ENCODE peak calls at places on chromosomes 12 and 14, in eight cellular contexts. One of them, this sample, is unnamed.

GRCh38 chr12:55712700-55713415 is 3.0 kb upstream of the BLOC1S1 start:
- DNase-seq in A172: no peak
- DNase-seq in cardiac fibroblast: no peak
- DNase-seq in GM12865: no peak
- DNase-seq in BJ: no peak
- DNase-seq in dermis microvascular lymphatic vessel endothelial cell: no peak
- DNase-seq in stimulated activated CD4-positive, alpha-beta T cell treated with anti-CD3 and anti-CD28 coated beads, Interleukin-15, amount 100 ng/mL, for 1 hour: no peak
- DNase-seq in HS-5: no peak
- DNase-seq in this sample: no peak

GRCh38 chr14:71464840-71465239 is 467.4 kb upstream of the RGS6 start:
- DNase-seq in A172: no peak
- DNase-seq in cardiac fibroblast: no peak
- DNase-seq in GM12865: no peak
- DNase-seq in BJ: no peak
- DNase-seq in dermis microvascular lymphatic vessel endothelial cell: no peak
- DNase-seq in stimulated activated CD4-positive, alpha-beta T cell treated with anti-CD3 and anti-CD28 coated beads, Interleukin-15, amount 100 ng/mL, for 1 hour: no peak
- DNase-seq in HS-5: no peak
- DNase-seq in this sample: no peak

GRCh38 chr12:64103821-64104220 is 118.3 kb downstream of the KICS2 start:
- DNase-seq in A172: no peak
- DNase-seq in cardiac fibroblast: no peak
- DNase-seq in GM12865: no peak
- DNase-seq in BJ: no peak
- DNase-seq in dermis microvascular lymphatic vessel endothelial cell: no peak
- DNase-seq in stimulated activated CD4-positive, alpha-beta T cell treated with anti-CD3 and anti-CD28 coated beads, Interleukin-15, amount 100 ng/mL, for 1 hour: no peak
- DNase-seq in HS-5: no peak
- DNase-seq in this sample: no peak

GRCh38 chr12:89245090-89245489 is 107.2 kb downstream of the DUSP6 start:
- DNase-seq in A172: no peak
- DNase-seq in cardiac fibroblast: peak; percentile 47
- DNase-seq in GM12865: no peak
- DNase-seq in BJ: no peak
- DNase-seq in dermis microvascular lymphatic vessel endothelial cell: no peak
- DNase-seq in stimulated activated CD4-positive, alpha-beta T cell treated with anti-CD3 and anti-CD28 coated beads, Interleukin-15, amount 100 ng/mL, for 1 hour: no peak
- DNase-seq in HS-5: peak; percentile 60
- DNase-seq in this sample: no peak

GRCh38 chr12:59940676-59941342 is 345.0 kb downstream of the SLC16A7 start:
- DNase-seq in A172: peak; percentile 15
- DNase-seq in cardiac fibroblast: no peak
- DNase-seq in GM12865: no peak
- DNase-seq in BJ: no peak
- DNase-seq in dermis microvascular lymphatic vessel endothelial cell: no peak
- DNase-seq in stimulated activated CD4-positive, alpha-beta T cell treated with anti-CD3 and anti-CD28 coated beads, Interleukin-15, amount 100 ng/mL, for 1 hour: no peak
- DNase-seq in HS-5: no peak
- DNase-seq in this sample: no peak

GRCh38 chr12:104457746-104458644 is 1.2 kb downstream of the CHST11 start:
- DNase-seq in A172: no peak
- DNase-seq in cardiac fibroblast: no peak
- DNase-seq in GM12865: peak; percentile 69
- DNase-seq in BJ: no peak
- DNase-seq in dermis microvascular lymphatic vessel endothelial cell: no peak
- DNase-seq in stimulated activated CD4-positive, alpha-beta T cell treated with anti-CD3 and anti-CD28 coated beads, Interleukin-15, amount 100 ng/mL, for 1 hour: peak; percentile 44
- DNase-seq in HS-5: no peak
- DNase-seq in this sample: no peak

GRCh38 chr12:103901518-103902173 is 28.6 kb upstream of the HSP90B1 start:
- DNase-seq in A172: no peak
- DNase-seq in cardiac fibroblast: no peak
- DNase-seq in GM12865: no peak
- DNase-seq in BJ: no peak
- DNase-seq in dermis microvascular lymphatic vessel endothelial cell: no peak
- DNase-seq in stimulated activated CD4-positive, alpha-beta T cell treated with anti-CD3 and anti-CD28 coated beads, Interleukin-15, amount 100 ng/mL, for 1 hour: no peak
- DNase-seq in HS-5: no peak
- DNase-seq in this sample: no peak

GRCh38 chr14:96916751-96917150 is 119.6 kb downstream of the VRK1 start:
- DNase-seq in A172: no peak
- DNase-seq in cardiac fibroblast: no peak
- DNase-seq in GM12865: no peak
- DNase-seq in BJ: no peak
- DNase-seq in dermis microvascular lymphatic vessel endothelial cell: no peak
- DNase-seq in stimulated activated CD4-positive, alpha-beta T cell treated with anti-CD3 and anti-CD28 coated beads, Interleukin-15, amount 100 ng/mL, for 1 hour: no peak
- DNase-seq in HS-5: no peak
- DNase-seq in this sample: no peak

GRCh38 chr14:21133896-21134295 is 22.0 kb downstream of the OR5AU1 start:
- DNase-seq in A172: no peak
- DNase-seq in cardiac fibroblast: no peak
- DNase-seq in GM12865: no peak
- DNase-seq in BJ: no peak
- DNase-seq in dermis microvascular lymphatic vessel endothelial cell: no peak
- DNase-seq in stimulated activated CD4-positive, alpha-beta T cell treated with anti-CD3 and anti-CD28 coated beads, Interleukin-15, amount 100 ng/mL, for 1 hour: no peak
- DNase-seq in HS-5: no peak
- DNase-seq in this sample: no peak

GRCh38 chr12:76236640-76237039 is 111.6 kb downstream of the BBS10 start:
- DNase-seq in A172: peak; percentile 79
- DNase-seq in cardiac fibroblast: peak; percentile 79
- DNase-seq in GM12865: no peak
- DNase-seq in BJ: no peak
- DNase-seq in dermis microvascular lymphatic vessel endothelial cell: peak; percentile 45
- DNase-seq in stimulated activated CD4-positive, alpha-beta T cell treated with anti-CD3 and anti-CD28 coated beads, Interleukin-15, amount 100 ng/mL, for 1 hour: no peak
- DNase-seq in HS-5: no peak
- DNase-seq in this sample: no peak

GRCh38 chr12:22115711-22116110 is 69.7 kb downstream of the CMAS start:
- DNase-seq in A172: no peak
- DNase-seq in cardiac fibroblast: no peak
- DNase-seq in GM12865: no peak
- DNase-seq in BJ: no peak
- DNase-seq in dermis microvascular lymphatic vessel endothelial cell: no peak
- DNase-seq in stimulated activated CD4-positive, alpha-beta T cell treated with anti-CD3 and anti-CD28 coated beads, Interleukin-15, amount 100 ng/mL, for 1 hour: no peak
- DNase-seq in HS-5: no peak
- DNase-seq in this sample: no peak

GRCh38 chr12:52526511-52526951 is 6.3 kb upstream of the KRT5 start:
- DNase-seq in A172: no peak
- DNase-seq in cardiac fibroblast: no peak
- DNase-seq in GM12865: no peak
- DNase-seq in BJ: no peak
- DNase-seq in dermis microvascular lymphatic vessel endothelial cell: no peak
- DNase-seq in stimulated activated CD4-positive, alpha-beta T cell treated with anti-CD3 and anti-CD28 coated beads, Interleukin-15, amount 100 ng/mL, for 1 hour: no peak
- DNase-seq in HS-5: no peak
- DNase-seq in this sample: no peak

GRCh38 chr14:54591461-54592245 is 24.7 kb downstream of the SAMD4A start:
- DNase-seq in A172: no peak
- DNase-seq in cardiac fibroblast: no peak
- DNase-seq in GM12865: no peak
- DNase-seq in BJ: no peak
- DNase-seq in dermis microvascular lymphatic vessel endothelial cell: no peak
- DNase-seq in stimulated activated CD4-positive, alpha-beta T cell treated with anti-CD3 and anti-CD28 coated beads, Interleukin-15, amount 100 ng/mL, for 1 hour: no peak
- DNase-seq in HS-5: no peak
- DNase-seq in this sample: no peak

GRCh38 chr12:111314949-111315539 is 53.9 kb downstream of the PHETA1 start:
- DNase-seq in A172: peak; percentile 28
- DNase-seq in cardiac fibroblast: peak; percentile 44
- DNase-seq in GM12865: no peak
- DNase-seq in BJ: no peak
- DNase-seq in dermis microvascular lymphatic vessel endothelial cell: peak; percentile 69
- DNase-seq in stimulated activated CD4-positive, alpha-beta T cell treated with anti-CD3 and anti-CD28 coated beads, Interleukin-15, amount 100 ng/mL, for 1 hour: no peak
- DNase-seq in HS-5: no peak
- DNase-seq in this sample: no peak

GRCh38 chr12:117005417-117006046 is 93.7 kb downstream of the TESC start:
- DNase-seq in A172: no peak
- DNase-seq in cardiac fibroblast: no peak
- DNase-seq in GM12865: no peak
- DNase-seq in BJ: no peak
- DNase-seq in dermis microvascular lymphatic vessel endothelial cell: no peak
- DNase-seq in stimulated activated CD4-positive, alpha-beta T cell treated with anti-CD3 and anti-CD28 coated beads, Interleukin-15, amount 100 ng/mL, for 1 hour: no peak
- DNase-seq in HS-5: no peak
- DNase-seq in this sample: no peak

GRCh38 chr14:69553221-69553620 is 21.4 kb downstream of the CCDC177 start:
- DNase-seq in A172: peak; percentile 10
- DNase-seq in cardiac fibroblast: peak; percentile 80
- DNase-seq in GM12865: no peak
- DNase-seq in BJ: no peak
- DNase-seq in dermis microvascular lymphatic vessel endothelial cell: no peak
- DNase-seq in stimulated activated CD4-positive, alpha-beta T cell treated with anti-CD3 and anti-CD28 coated beads, Interleukin-15, amount 100 ng/mL, for 1 hour: no peak
- DNase-seq in HS-5: peak; percentile 23
- DNase-seq in this sample: no peak

GRCh38 chr12:119835068-119835467 is 42.1 kb downstream of the CIT start:
- DNase-seq in A172: no peak
- DNase-seq in cardiac fibroblast: peak; percentile 27
- DNase-seq in GM12865: no peak
- DNase-seq in BJ: no peak
- DNase-seq in dermis microvascular lymphatic vessel endothelial cell: no peak
- DNase-seq in stimulated activated CD4-positive, alpha-beta T cell treated with anti-CD3 and anti-CD28 coated beads, Interleukin-15, amount 100 ng/mL, for 1 hour: no peak
- DNase-seq in HS-5: no peak
- DNase-seq in this sample: no peak

GRCh38 chr14:41498959-41499358 is 107.7 kb upstream of the LRFN5 start:
- DNase-seq in A172: no peak
- DNase-seq in cardiac fibroblast: no peak
- DNase-seq in GM12865: no peak
- DNase-seq in BJ: no peak
- DNase-seq in dermis microvascular lymphatic vessel endothelial cell: no peak
- DNase-seq in stimulated activated CD4-positive, alpha-beta T cell treated with anti-CD3 and anti-CD28 coated beads, Interleukin-15, amount 100 ng/mL, for 1 hour: no peak
- DNase-seq in HS-5: no peak
- DNase-seq in this sample: no peak